ENCODE peak calls at places on chromosomes 4 and X, in four cellular contexts. O, J, N and Q are unnamed samples.

GRCh38 chr4:99763635-99764101 is 53.0 kb upstream of the DAPP1 start:
- DNase-seq in O (no peak), J (no peak), N (peak), Q (peak)

GRCh38 chrX:16786791-16787735 is 797 bp downstream of the TXLNG start:
- DNase-seq in O (peak), J (peak), N (peak), Q (peak)

GRCh38 chr4:73181231-73181630 is 77.4 kb downstream of the ANKRD17 start:
- DNase-seq in O (no peak), J (no peak), N (no peak), Q (no peak)

GRCh38 chr4:130424211-130424610 is 1328.3 kb downstream of the C4orf33 start:
- DNase-seq in O (no peak), J (no peak), N (no peak), Q (no peak)

GRCh38 chrX:57121162-57121741 is at the start of gene SPIN2B:
- DNase-seq in O (peak), J (peak), N (peak), Q (peak)

GRCh38 chr4:26732356-26732755 is 128.3 kb upstream of the STIM2 start:
- DNase-seq in O (no peak), J (no peak), N (no peak), Q (no peak)

GRCh38 chr4:4559596-4559995 is 17.7 kb upstream of the STX18 start:
- DNase-seq in O (no peak), J (no peak), N (no peak), Q (peak)

GRCh38 chr4:158443731-158444130 is 78.0 kb upstream of the RXFP1 start:
- DNase-seq in O (no peak), J (no peak), N (no peak), Q (no peak)

GRCh38 chr4:5050520-5050955 is 742 bp upstream of the STK32B start:
- DNase-seq in O (no peak), J (peak), N (peak), Q (peak)

GRCh38 chr4:2066011-2066551 is 7.0 kb downstream of the NAT8L start:
- DNase-seq in O (no peak), J (no peak), N (no peak), Q (peak)

GRCh38 chr4:119233750-119234149 is 21.2 kb downstream of the USP53 start:
- DNase-seq in O (no peak), J (no peak), N (no peak), Q (no peak)

GRCh38 chr4:85869156-85869555 is 394.2 kb downstream of the ARHGAP24 start:
- DNase-seq in O (no peak), J (no peak), N (peak), Q (no peak)

GRCh38 chr4:177302371-177303100 is 7.1 kb upstream of the NEIL3 start:
- DNase-seq in O (no peak), J (no peak), N (peak), Q (peak)

GRCh38 chr4:184801781-184802180 is 24.0 kb downstream of the ACSL1 start:
- DNase-seq in O (no peak), J (no peak), N (no peak), Q (peak)

GRCh38 chrX:56233682-56234081 is 1.5 kb downstream of the KLF8 start:
- DNase-seq in O (no peak), J (peak), N (peak), Q (no peak)